ENCODE peak calls at places on chromosomes 12 and 14, in six cellular contexts. Z is AG08395; C is osteocyte; Y is A549; X is stimulated activated CD4-positive, alpha-beta T cell treated with anti-CD3 and anti-CD28 coated beads, Interleukin-12 subunit alpha, Interleukin-12 subunit beta, amount 100 ng/mL, for 4 hours; A is endodermal cell. R is an unnamed sample.

GRCh38 chr14:50835280-50835679 is 4.3 kb upstream of the NIN start:
- DNase-seq in Z (no peak), C (no peak), Y (no peak), X (no peak), A (no peak), R (no peak)

GRCh38 chr14:92040431-92041040 is 677 bp upstream of the TRIP11 start:
- DNase-seq in Z (peak; percentile 16), C (peak; percentile 15), Y (peak; percentile 55), X (no peak), A (peak; percentile 58), R (no peak)

GRCh38 chr12:106918746-106919145 is 37.0 kb upstream of the TMEM263 start:
- DNase-seq in Z (no peak), C (no peak), Y (no peak), X (no peak), A (peak; percentile 85), R (peak; percentile 2)

GRCh38 chr14:92516966-92517350 is 3.4 kb downstream of the RIN3 start:
- DNase-seq in Z (no peak), C (no peak), Y (no peak), X (no peak), A (no peak), R (no peak)

GRCh38 chr12:18837025-18837424 is 99.1 kb downstream of the CAPZA3 start:
- DNase-seq in Z (no peak), C (no peak), Y (no peak), X (no peak), A (no peak), R (no peak)

GRCh38 chr12:47980779-47981495 is 17.5 kb downstream of the TMEM106C start:
- DNase-seq in Z (no peak), C (no peak), Y (no peak), X (no peak), A (no peak), R (no peak)

GRCh38 chr14:62329427-62329826 is 567.2 kb downstream of the SNAPC1 start:
- DNase-seq in Z (no peak), C (no peak), Y (no peak), X (no peak), A (no peak), R (no peak)

GRCh38 chr14:104196461-104197180 is 58.2 kb downstream of the KIF26A start:
- DNase-seq in Z (no peak), C (no peak), Y (no peak), X (no peak), A (no peak), R (no peak)

GRCh38 chr12:43696154-43696553 is 62.4 kb downstream of the PUS7L start:
- DNase-seq in Z (no peak), C (no peak), Y (no peak), X (no peak), A (no peak), R (no peak)

GRCh38 chr12:25725874-25726273 is 172.8 kb upstream of the LMNTD1 start:
- DNase-seq in Z (peak; percentile 73), C (no peak), Y (no peak), X (no peak), A (no peak), R (no peak)

R was measured in SW 1271.